ENCODE peak calls at places on chromosomes 16 and 17, in five cellular contexts. M is ovary, N is tibial artery, B is uterus, Q is left ventricle myocardium inferior. S is an unnamed sample.

GRCh38 chr17:36583787-36584186 is 7.9 kb upstream of the DHRS11 start:
- DNase-seq in M (no peak), N (no peak), B (no peak), Q (no peak), S (no peak)

GRCh38 chr16:11682655-11683096 is 14.4 kb downstream of the SNN start:
- DNase-seq in M (no peak), N (no peak), B (no peak), Q (no peak), S (no peak)

GRCh38 chr16:31460582-31461002 is 1.3 kb downstream of the ARMC5 start:
- DNase-seq in M (no peak), N (no peak), B (no peak), Q (no peak), S (no peak)

GRCh38 chr17:302300-302698 is 50.3 kb downstream of the RPH3AL start:
- DNase-seq in M (no peak), N (no peak), B (no peak), Q (no peak), S (no peak)

GRCh38 chr16:79970551-79971236 is 370.2 kb upstream of the MAF start:
- DNase-seq in M (peak), N (peak), B (peak), Q (peak), S (no peak)

GRCh38 chr17:35084987-35085386 is 21.5 kb upstream of the RFFL start:
- DNase-seq in M (no peak), N (no peak), B (no peak), Q (no peak), S (no peak)

GRCh38 chr16:88561485-88562369 is 8.5 kb upstream of the ZC3H18 start:
- DNase-seq in M (peak), N (peak), B (peak), Q (no peak), S (peak)

GRCh38 chr17:83189013-83189672 is 109.7 kb downstream of the METRNL start:
- DNase-seq in M (no peak), N (no peak), B (peak), Q (no peak), S (no peak)

GRCh38 chr17:57478851-57479250 is 222.5 kb downstream of the MSI2 start:
- DNase-seq in M (no peak), N (no peak), B (no peak), Q (no peak), S (no peak)

GRCh38 chr16:81003064-81003463 is 3.6 kb downstream of the CMC2 start:
- DNase-seq in M (no peak), N (no peak), B (no peak), Q (no peak), S (no peak)

GRCh38 chr17:33463887-33464286 is 170.8 kb upstream of the ASIC2 start:
- DNase-seq in M (no peak), N (no peak), B (no peak), Q (no peak), S (no peak)

GRCh38 chr16:2963611-2964415 is at the start of gene KREMEN2:
- DNase-seq in M (peak), N (no peak), B (no peak), Q (no peak), S (no peak)

GRCh38 chr16:4488486-4488967 is 12.3 kb downstream of the HMOX2 start:
- DNase-seq in M (no peak), N (no peak), B (no peak), Q (no peak), S (no peak)

GRCh38 chr17:56679767-56680422 is 86.4 kb downstream of the NOG start:
- DNase-seq in M (no peak), N (no peak), B (no peak), Q (no peak), S (no peak)

GRCh38 chr17:17352836-17353624 is 49.9 kb downstream of the NT5M start:
- DNase-seq in M (no peak), N (no peak), B (peak), Q (no peak), S (no peak)

GRCh38 chr17:76407509-76407908 is 23.1 kb downstream of the SPHK1 start:
- DNase-seq in M (no peak), N (no peak), B (no peak), Q (no peak), S (no peak)

GRCh38 chr16:64206877-64207276 is 915.0 kb downstream of the CDH11 start:
- DNase-seq in M (no peak), N (no peak), B (no peak), Q (no peak), S (no peak)

GRCh38 chr17:81396722-81397313 is 1.6 kb downstream of the BAHCC1 start:
- DNase-seq in M (no peak), N (no peak), B (no peak), Q (peak), S (peak)

GRCh38 chr17:8820311-8821010 is 21.3 kb upstream of the MFSD6L start:
- DNase-seq in M (no peak), N (no peak), B (no peak), Q (no peak), S (peak)

GRCh38 chr17:8821446-8822105 is 22.4 kb upstream of the MFSD6L start:
- DNase-seq in M (no peak), N (no peak), B (no peak), Q (no peak), S (no peak)

GRCh38 chr17:8823279-8823678 is 24.1 kb upstream of the MFSD6L start:
- DNase-seq in M (no peak), N (no peak), B (no peak), Q (no peak), S (no peak)

GRCh38 chr17:8825802-8826201 is 26.6 kb upstream of the MFSD6L start:
- DNase-seq in M (no peak), N (no peak), B (no peak), Q (no peak), S (peak)

DNA sequence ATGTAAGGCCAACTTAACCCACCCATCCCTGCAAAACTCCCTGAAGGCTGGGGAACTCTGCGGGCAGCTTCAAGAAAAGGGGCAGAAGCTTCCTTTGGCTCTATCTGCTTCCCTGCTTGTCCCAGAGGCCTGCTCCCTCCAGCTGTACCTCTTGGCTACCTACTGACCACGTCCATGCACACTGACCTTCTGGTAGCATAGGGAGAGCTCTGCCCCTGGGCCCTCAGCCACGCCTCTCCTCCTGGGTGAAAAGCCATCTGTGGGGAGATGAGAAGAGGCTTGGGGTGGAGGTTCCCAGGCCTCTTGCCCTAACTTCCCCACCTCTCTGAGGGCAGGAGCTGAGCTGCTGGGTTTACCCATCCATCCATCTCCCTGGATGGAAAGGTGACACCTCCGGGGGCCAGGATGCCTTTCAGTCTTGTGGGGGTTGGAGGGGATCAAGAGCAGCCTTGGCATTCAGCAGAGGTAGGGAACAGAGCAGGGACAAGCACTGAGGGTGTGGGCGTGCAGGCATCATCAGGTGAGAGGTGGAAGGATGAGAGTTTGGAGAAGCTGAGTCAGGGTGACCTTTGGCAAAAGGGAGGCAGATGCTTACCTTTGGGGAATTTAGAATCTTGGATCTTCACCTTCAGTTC is 23.4 kb upstream of the MFSD6L start:
- DNase-seq in M (no peak), N (no peak), B (no peak), Q (no peak), S (no peak)
- H3K27ac ChIP-seq in M (no peak), N (no peak), B (no peak), Q (no peak), S (no peak)

GRCh38 chr17:49597438-49597837 is 21.8 kb downstream of the NXPH3 start:
- DNase-seq in M (no peak), N (no peak), B (no peak), Q (no peak), S (no peak)

GRCh38 chr17:49596613-49597244 is 21.1 kb downstream of the NXPH3 start:
- DNase-seq in M (no peak), N (no peak), B (no peak), Q (no peak), S (no peak)

GRCh38 chr17:49597928-49598655 is 22.4 kb downstream of the NXPH3 start:
- DNase-seq in M (no peak), N (no peak), B (no peak), Q (no peak), S (no peak)

GRCh38 chr17:49600949-49601348 is 25.3 kb downstream of the NXPH3 start:
- DNase-seq in M (no peak), N (no peak), B (no peak), Q (no peak), S (no peak)

DNA sequence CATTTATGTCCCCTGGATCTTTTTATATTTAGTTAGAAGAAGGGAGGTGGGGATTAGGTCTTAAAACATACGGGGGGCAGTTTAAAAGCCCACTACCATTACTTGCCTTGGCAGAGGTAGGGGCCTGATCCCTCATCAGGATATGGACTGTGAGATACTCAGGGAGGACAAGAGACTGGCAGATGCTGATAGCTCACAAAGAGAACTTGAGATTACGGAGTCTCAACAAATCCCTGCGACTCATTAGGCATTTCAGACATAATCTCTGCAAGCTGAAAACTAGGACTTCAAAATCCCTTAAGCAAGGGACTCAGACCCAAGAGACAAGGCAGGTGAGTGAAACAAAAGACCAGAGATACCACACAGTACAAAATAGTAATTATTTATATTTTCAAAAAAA is 23.2 kb downstream of the NXPH3 start:
- DNase-seq in M (no peak), N (no peak), B (no peak), Q (no peak), S (no peak)
- H3K27ac ChIP-seq in M (no peak), N (peak), B (no peak), Q (peak), S (no peak)

GRCh38 chr17:79739148-79740062 is 8.7 kb downstream of the ENPP7 start:
- DNase-seq in M (no peak), N (no peak), B (no peak), Q (no peak), S (no peak)
- H3K27ac ChIP-seq in M (no peak), N (no peak), B (no peak), Q (no peak), S (no peak)

DNA sequence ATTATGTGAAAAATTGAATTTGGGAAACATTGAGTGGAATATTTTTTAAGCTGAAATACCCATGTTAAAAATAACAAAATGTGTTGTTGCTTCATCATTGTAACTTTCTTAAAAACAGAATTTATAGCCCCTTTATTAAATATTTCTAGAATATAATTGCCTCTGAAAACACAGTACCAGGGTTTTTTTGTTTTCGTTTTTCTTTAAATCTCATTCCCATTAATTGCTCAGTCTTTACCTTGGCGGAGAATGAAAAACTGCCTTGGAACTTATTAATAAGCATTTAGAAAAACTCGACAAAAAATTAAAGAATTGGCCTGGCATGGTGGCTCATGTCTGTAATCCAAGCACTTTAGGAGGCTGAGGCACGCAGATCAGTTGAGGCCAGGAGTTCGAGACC is 195.2 kb upstream of the TBX2 start:
- DNase-seq in M (no peak), N (no peak), B (no peak), Q (no peak), S (no peak)
- H3K27ac ChIP-seq in M (peak), N (peak), B (peak), Q (peak), S (no peak)

DNA sequence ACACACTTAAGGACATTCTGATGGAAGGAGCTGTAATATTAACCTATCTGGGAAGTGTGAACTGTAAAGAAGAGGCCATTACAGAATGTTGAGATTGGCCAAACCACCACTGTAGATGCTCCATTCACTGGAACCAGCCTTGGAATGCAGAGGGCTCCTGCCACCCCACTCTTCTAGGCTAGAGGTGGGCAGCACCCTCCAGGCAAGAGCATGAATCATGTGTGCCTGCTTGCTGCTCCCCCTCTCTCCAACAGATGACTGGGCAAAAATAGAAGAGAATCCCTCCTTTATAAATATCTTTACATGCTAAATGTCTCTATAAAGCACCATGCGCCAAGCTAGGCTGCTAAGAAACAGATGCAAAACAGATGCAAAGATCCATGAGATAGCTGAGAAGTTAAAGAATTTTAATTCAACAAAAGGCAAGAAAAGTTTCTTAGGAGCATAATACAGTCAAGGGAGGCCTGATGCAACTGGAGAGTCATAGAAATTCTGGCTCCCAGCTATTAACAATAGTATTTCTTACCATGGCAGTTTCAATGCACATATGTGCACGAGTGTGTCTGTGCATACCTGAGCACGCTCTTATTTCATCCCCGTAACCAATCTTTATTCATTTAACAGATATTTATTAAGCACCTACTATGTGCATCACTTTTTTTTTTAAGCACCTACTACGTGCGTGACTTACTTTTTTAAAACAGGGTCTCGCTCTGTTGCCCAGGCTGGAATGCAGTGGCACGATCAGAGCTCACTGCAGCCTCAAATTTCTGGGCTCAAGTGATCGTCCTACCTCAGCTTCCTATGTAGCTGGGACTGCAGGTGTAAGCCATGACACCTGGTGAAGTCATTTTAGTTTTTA is 53.6 kb downstream of the GRIN2A start:
- DNase-seq in M (no peak), N (no peak), B (no peak), Q (no peak), S (no peak)
- H3K27ac ChIP-seq in M (no peak), N (no peak), B (no peak), Q (no peak), S (no peak)

DNA sequence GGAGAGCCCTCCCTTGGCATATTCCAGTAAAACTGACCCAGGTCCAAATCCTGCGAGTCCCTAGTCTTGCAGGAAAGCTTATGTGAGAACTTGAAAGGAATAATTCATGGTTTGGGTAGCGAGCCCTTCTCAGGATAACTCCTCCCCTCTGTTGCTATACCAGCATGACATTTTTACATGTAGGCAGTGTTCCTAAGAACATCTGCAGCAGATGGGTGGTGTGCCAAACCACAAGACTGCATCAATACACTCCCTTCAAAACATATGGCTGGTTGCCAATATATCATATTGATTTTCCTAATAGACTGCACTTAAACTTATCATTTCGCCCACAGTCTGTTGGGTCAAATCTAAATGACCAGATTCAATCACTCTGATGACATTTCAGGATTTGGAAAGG is 19.9 kb downstream of the PSME3IP1 start:
- DNase-seq in M (no peak), N (no peak), B (no peak), Q (no peak), S (no peak)
- H3K27ac ChIP-seq in M (no peak), N (no peak), B (no peak), Q (no peak), S (no peak)

GRCh38 chr17:66720027-66720426 is 114.9 kb upstream of the CACNG5 start:
- DNase-seq in M (no peak), N (no peak), B (no peak), Q (no peak), S (peak)
- H3K27ac ChIP-seq in M (no peak), N (no peak), B (no peak), Q (no peak), S (no peak)

S was measured in CD8-positive, alpha-beta T cell.